ENCODE peak calls at places on chromosome 21, in six cellular contexts. Q is GM23338, C is mesendoderm, J is left lung, S is small intestine, F is HCT116. W is an unnamed sample.

GRCh38 chr21:20418353-20418752 is 579.9 kb upstream of the NCAM2 start:
- DNase-seq in S (no peak), J (no peak), C (no peak), F (no peak), Q (no peak), W (no peak)

GRCh38 chr21:43020771-43021170 is 46.4 kb downstream of the PKNOX1 start:
- DNase-seq in Q (no peak), J (no peak), S (no peak), F (no peak), C (no peak), W (no peak)

GRCh38 chr21:43187715-43188114 is 18.9 kb downstream of the CRYAA start:
- DNase-seq in Q (no peak), C (no peak), J (peak; percentile 2), S (no peak), F (no peak), W (no peak)

GRCh38 chr21:38012700-38013099 is 96.4 kb upstream of the KCNJ6 start:
- DNase-seq in C (no peak), F (no peak), S (no peak), J (no peak), Q (no peak), W (no peak)

GRCh38 chr21:41754481-41754891 is 12.4 kb downstream of the RIPK4 start:
- DNase-seq in S (no peak), J (no peak), F (no peak), Q (peak; percentile 47), C (peak; percentile 67), W (no peak)

GRCh38 chr21:46532080-46532479 is 72.8 kb downstream of the S100B start:
- DNase-seq in C (no peak), Q (no peak), J (no peak), F (no peak), S (no peak), W (no peak)

GRCh38 chr21:41653243-41653943 is 113.5 kb downstream of the RIPK4 start:
- DNase-seq in Q (no peak), S (no peak), C (no peak), F (no peak), J (no peak), W (no peak)

GRCh38 chr21:18622383-18622782 is 218.8 kb upstream of the TMPRSS15 start:
- DNase-seq in J (no peak), S (no peak), Q (no peak), F (no peak), C (peak; percentile 78), W (no peak)

GRCh38 chr21:26751305-26751704 is 93.9 kb downstream of the ADAMTS1 start:
- DNase-seq in S (no peak), F (no peak), J (no peak), Q (no peak), C (no peak), W (no peak)

GRCh38 chr21:26171310-26172100 is 935 bp upstream of the APP start:
- DNase-seq in S (no peak), C (no peak), F (no peak), J (no peak), Q (no peak), W (no peak)

GRCh38 chr21:21159253-21159899 is 161.2 kb downstream of the NCAM2 start:
- DNase-seq in S (no peak), Q (no peak), C (no peak), J (no peak), F (no peak), W (no peak)

GRCh38 chr21:46480466-46480865 is 21.8 kb downstream of the DIP2A start:
- DNase-seq in F (no peak), S (no peak), Q (no peak), J (no peak), C (no peak), W (no peak)

GRCh38 chr21:43767980-43768867 is 7.9 kb downstream of the CSTB start:
- DNase-seq in Q (peak; percentile 56), C (peak; percentile 69), J (peak; percentile 83), F (peak; percentile 39), S (peak; percentile 94), W (no peak)

GRCh38 chr21:30194701-30195299 is 21.1 kb downstream of the CLDN8 start:
- DNase-seq in Q (peak; percentile 81), C (peak; percentile 59), J (no peak), S (peak; percentile 29), F (no peak), W (no peak)

DNA sequence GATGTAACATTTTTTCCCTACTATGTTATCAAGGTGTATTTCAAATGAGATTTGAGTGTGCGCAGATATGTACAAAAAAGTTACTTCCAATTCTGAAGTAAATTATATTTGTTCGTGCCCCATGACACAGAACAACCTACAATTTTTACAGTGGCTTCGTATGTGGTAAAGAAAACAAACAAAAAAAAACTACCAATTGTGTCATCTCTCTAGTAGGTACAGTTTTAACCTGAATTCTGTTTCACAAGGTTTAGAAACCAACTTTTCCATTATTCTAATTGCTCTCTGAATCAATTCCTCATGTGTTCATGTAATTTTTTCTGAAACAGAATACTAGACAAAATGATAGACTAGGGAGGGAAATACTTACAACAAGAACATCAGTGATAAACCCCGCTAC is 7.4 kb downstream of the SCAF4 start:
- DNase-seq in S (no peak), J (no peak), Q (no peak), C (no peak), F (no peak), W (no peak)
- H3K4me1 ChIP-seq in S (peaks cover 16% of the 10 kb centered on the region), J (peaks cover 82% of the 10 kb centered on the region), Q (peaks cover 48% of the 10 kb centered on the region), C (peaks cover 8% of the 10 kb centered on the region), F (peaks cover 2% of the 10 kb centered on the region), W (no peaks in the 10 kb centered on the region)

DNA sequence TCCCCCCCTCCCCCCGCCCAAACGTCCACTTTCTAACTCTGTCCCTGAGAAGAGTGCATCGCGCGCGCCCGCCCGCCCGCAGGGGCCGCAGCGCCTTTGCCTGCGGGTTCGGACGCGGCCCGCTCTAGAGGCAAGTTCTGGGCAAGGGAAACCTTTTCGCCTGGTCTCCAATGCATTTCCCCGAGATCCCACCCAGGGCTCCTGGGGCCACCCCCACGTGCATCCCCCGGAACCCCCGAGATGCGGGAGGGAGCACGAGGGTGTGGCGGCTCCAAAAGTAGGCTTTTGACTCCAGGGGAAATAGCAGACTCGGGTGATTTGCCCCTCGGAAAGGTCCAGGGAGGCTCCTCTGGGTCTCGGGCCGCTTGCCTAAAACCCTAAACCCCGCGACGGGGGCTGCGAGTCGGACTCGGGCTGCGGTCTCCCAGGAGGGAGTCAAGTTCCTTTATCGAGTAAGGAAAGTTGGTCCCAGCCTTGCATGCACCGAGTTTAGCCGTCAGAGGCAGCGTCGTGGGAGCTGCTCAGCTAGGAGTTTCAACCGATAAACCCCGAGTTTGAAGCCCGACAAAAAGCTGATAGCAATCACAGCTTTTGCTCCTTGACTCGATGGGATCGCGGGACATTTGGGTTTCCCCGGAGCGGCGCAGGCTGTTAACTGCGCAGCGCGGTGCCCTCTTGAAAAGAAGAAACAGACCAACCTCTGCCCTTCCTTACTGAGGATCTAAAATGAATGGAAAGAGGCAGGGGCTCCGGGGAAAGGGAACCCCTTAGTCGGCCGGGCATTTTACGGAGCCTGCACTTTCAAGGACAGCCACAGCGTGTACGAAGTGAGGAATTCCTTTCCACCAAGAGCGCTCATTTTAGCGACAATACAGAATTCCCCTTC is 158.1 kb downstream of the RUNX1 start:
- DNase-seq in J (peak; percentile 46), F (no peak), S (peak; percentile 25), C (peak; percentile 67), Q (peak; percentile 75), W (peak; percentile 69)
- H3K27ac ChIP-seq in J (peak overlapping the region; percentile 98), F (no peak overlapping the region), S (peak overlapping the region; percentile 73), C (no peak overlapping the region), Q (no peak overlapping the region), W (peak overlapping the region; percentile 12)

GRCh38 chr21:14528815-14529214 is 17.3 kb downstream of the SAMSN1 start:
- DNase-seq in C (no peak), Q (no peak), J (no peak), F (no peak), S (no peak), W (no peak)
- H3K4me3 ChIP-seq in C (no peak overlapping the region), Q (no peak overlapping the region), J (no peak overlapping the region), F (no peak overlapping the region), S (no peak overlapping the region), W (no peak overlapping the region)

GRCh38 chr21:40331804-40332203 is 464.6 kb downstream of the PCP4 start:
- DNase-seq in S (no peak), C (no peak), F (no peak), J (no peak), Q (no peak), W (no peak)
- H3K4me1 ChIP-seq in S (no peaks in the 10 kb centered on the region), C (peaks cover 4% of the 10 kb centered on the region), F (no peaks in the 10 kb centered on the region), J (no peaks in the 10 kb centered on the region), Q (no peaks in the 10 kb centered on the region), W (no peaks in the 10 kb centered on the region)

GRCh38 chr21:16086936-16087335 is 357.2 kb downstream of the USP25 start:
- DNase-seq in J (no peak), F (no peak), S (no peak), Q (no peak), C (no peak), W (no peak)
- H3K27ac ChIP-seq in J (no peak overlapping the region), F (no peak overlapping the region), S (no peak overlapping the region), Q (no peak overlapping the region), C (no peak overlapping the region), W (no peak overlapping the region)

GRCh38 chr21:45130324-45130774 is 56.0 kb downstream of the ADARB1 start:
- DNase-seq in Q (no peak), S (peak; percentile 45), C (no peak), F (no peak), J (no peak), W (no peak)
- H3K4me3 ChIP-seq in Q (no peak overlapping the region), S (no peak overlapping the region), C (no peak overlapping the region), F (no peak overlapping the region), J (no peak overlapping the region), W (peak overlapping the region; percentile 49)

DNA sequence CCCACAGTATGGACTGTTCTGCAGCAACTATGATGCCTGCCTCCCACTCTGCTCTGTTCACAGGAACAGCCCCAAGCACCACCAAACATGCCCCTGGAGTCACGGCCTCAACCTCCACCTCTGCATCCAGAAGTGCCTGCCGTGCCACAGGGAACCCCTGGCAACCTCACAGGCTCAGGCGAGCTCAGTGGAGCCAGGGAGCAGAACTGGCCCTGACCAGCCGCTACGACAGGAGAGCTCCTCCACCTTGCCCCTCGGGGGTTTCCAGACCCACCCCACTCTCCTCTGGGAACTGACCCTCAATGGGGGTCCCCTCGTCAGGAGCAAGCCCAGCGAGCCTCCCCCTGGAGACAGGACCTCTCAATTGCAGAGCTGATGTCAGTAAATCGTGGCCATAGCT is 13.0 kb downstream of the MRAP start:
- DNase-seq in Q (no peak), S (no peak), J (no peak), F (no peak), C (no peak), W (no peak)
- H3K4me1 ChIP-seq in Q (no peaks in the 10 kb centered on the region), S (no peaks in the 10 kb centered on the region), J (no peaks in the 10 kb centered on the region), F (no peaks in the 10 kb centered on the region), C (no peaks in the 10 kb centered on the region), W (no peaks in the 10 kb centered on the region)

W was measured in ascending aorta.